ENCODE peak calls at places on chromosomes 2 and 18, in four cellular contexts. I, D, T and R are unnamed samples. For H3K4me1, the result is how much of the 10 kb centered on the place peaks cover.

GRCh38 chr2:215609089-215610032 is 173.5 kb upstream of the FN1 start:
- DNase-seq in I (peak), D (no peak), T (no peak), R (no peak)

GRCh38 chr2:172606285-172606684 is 50.4 kb downstream of the PDK1 start:
- DNase-seq in I (no peak), D (no peak), T (no peak), R (no peak)

GRCh38 chr2:230898661-230899091 is 26.4 kb downstream of the GPR55 start:
- DNase-seq in I (no peak), D (no peak), T (no peak), R (no peak)

GRCh38 chr18:36454848-36455458 is 157.4 kb downstream of the FHOD3 start:
- DNase-seq in I (no peak), D (no peak), T (no peak), R (no peak)

GRCh38 chr2:172865422-172865821 is 129.8 kb downstream of the RAPGEF4 start:
- DNase-seq in I (no peak), D (no peak), T (no peak), R (no peak)

GRCh38 chr2:105397025-105397722 is 1.7 kb downstream of the FHL2 start:
- DNase-seq in I (no peak), D (peak), T (peak), R (no peak)

GRCh38 chr18:79935098-79935480 is 16.4 kb downstream of the SLC66A2 start:
- DNase-seq in I (no peak), D (no peak), T (no peak), R (no peak)

GRCh38 chr2:30655211-30655610 is 152.0 kb downstream of the CAPN13 start:
- DNase-seq in I (no peak), D (no peak), T (no peak), R (no peak)

GRCh38 chr18:50161806-50162205 is 33.1 kb downstream of the MYO5B start:
- DNase-seq in I (peak), D (no peak), T (no peak), R (no peak)

GRCh38 chr2:118061135-118061955 is 26.9 kb upstream of the INSIG2 start:
- DNase-seq in I (no peak), D (no peak), T (peak), R (peak)

GRCh38 chr2:138829326-138829725 is 49.1 kb upstream of the NXPH2 start:
- DNase-seq in I (peak), D (peak), T (peak), R (peak)

GRCh38 chr2:65377556-65378307 is 54.7 kb downstream of the SPRED2 start:
- DNase-seq in I (peak), D (no peak), T (peak), R (peak)

GRCh38 chr18:14978962-14979535 is 231.1 kb downstream of the ANKRD30B start:
- DNase-seq in I (no peak), D (no peak), T (peak), R (peak)

GRCh38 chr2:33312389-33312788 is 164.1 kb upstream of the RASGRP3 start:
- DNase-seq in I (no peak), D (no peak), T (no peak), R (no peak)

GRCh38 chr18:9918016-9918680 is 4.3 kb downstream of the VAPA start:
- DNase-seq in I (peak), D (no peak), T (peak), R (no peak)

GRCh38 chr18:62610509-62611394 is 87.9 kb downstream of the ZCCHC2 start:
- DNase-seq in I (no peak), D (no peak), T (no peak), R (no peak)

GRCh38 chr2:156445311-156446218 is 9.4 kb downstream of the GPD2 start:
- DNase-seq in I (no peak), D (no peak), T (peak), R (peak)

GRCh38 chr2:231308631-231309414 is 86.7 kb upstream of the B3GNT7 start:
- DNase-seq in I (peak), D (no peak), T (no peak), R (no peak)

GRCh38 chr2:72526623-72527022 is 299.2 kb downstream of the EXOC6B start:
- DNase-seq in I (no peak), D (no peak), T (no peak), R (no peak)

GRCh38 chr2:11998218-11998617 is 251.8 kb downstream of the LPIN1 start:
- DNase-seq in I (no peak), D (no peak), T (peak), R (no peak)

GRCh38 chr2:98558852-98559530 is 49.3 kb downstream of the COA5 start:
- DNase-seq in I (no peak), D (no peak), T (no peak), R (no peak)

GRCh38 chr2:37654932-37655331 is 16.5 kb downstream of the CDC42EP3 start:
- DNase-seq in I (no peak), D (no peak), T (no peak), R (peak)

GRCh38 chr2:46151582-46151981 is 145.6 kb upstream of the EPAS1 start:
- DNase-seq in I (no peak), D (no peak), T (no peak), R (no peak)

GRCh38 chr2:113212245-113213060 is 38.7 kb downstream of the PSD4 start:
- DNase-seq in I (no peak), D (no peak), T (no peak), R (peak)
- H3K4me1 ChIP-seq in I (under half), D (under half), T (under half), R (under half)

GRCh38 chr18:11587846-11588245 is 21.6 kb upstream of the SLC35G4 start:
- DNase-seq in I (no peak), D (no peak), T (no peak), R (no peak)

GRCh38 chr18:11585596-11585995 is 23.8 kb upstream of the SLC35G4 start:
- DNase-seq in I (no peak), D (no peak), T (no peak), R (no peak)

GRCh38 chr18:11591957-11592356 is 17.4 kb upstream of the SLC35G4 start:
- DNase-seq in I (no peak), D (no peak), T (no peak), R (no peak)

GRCh38 chr18:11587432-11587831 is 22.0 kb upstream of the SLC35G4 start:
- DNase-seq in I (no peak), D (no peak), T (no peak), R (no peak)
- H3K4me1 ChIP-seq in I (under half), D (under half), T (under half), R (under half)

GRCh38 chr18:77127769-77128671 is 4.6 kb downstream of the MBP start:
- DNase-seq in I (peak), D (no peak), T (no peak), R (no peak)
- H3K4me1 ChIP-seq in I (under half), D (under half), T (under half), R (under half)

GRCh38 chr2:160647967-160648685 is 154.5 kb upstream of the RBMS1 start:
- DNase-seq in I (no peak), D (no peak), T (no peak), R (no peak)
- H3K4me1 ChIP-seq in I (under half), D (under half), T (under half), R (under half)